ENCODE peak calls at places on chromosomes 5 and 9, in six cellular contexts. One of them, this sample, is unnamed.
A peak's percentile ranks its signal among the peaks of the same experiment; 100 is the strongest.

GRCh38 chr5:78065663-78066062 is 228.8 kb downstream of the AP3B1 start:
- DNase-seq in AG10803: no peak
- DNase-seq in nephron progenitor cell: no peak
- DNase-seq in IMR-90: no peak
- DNase-seq in AG04450: no peak
- DNase-seq in sigmoid colon: no peak
- DNase-seq in this sample: no peak

GRCh38 chr5:1779021-1779680 is 20.5 kb downstream of the MRPL36 start:
- DNase-seq in AG10803: no peak
- DNase-seq in nephron progenitor cell: no peak
- DNase-seq in IMR-90: no peak
- DNase-seq in AG04450: no peak
- DNase-seq in sigmoid colon: peak; percentile 52
- DNase-seq in this sample: no peak

GRCh38 chr9:111937781-111938426 is 41.3 kb downstream of the UGCG start:
- DNase-seq in AG10803: peak; percentile 42
- DNase-seq in nephron progenitor cell: no peak
- DNase-seq in IMR-90: peak; percentile 83
- DNase-seq in AG04450: no peak
- DNase-seq in sigmoid colon: no peak
- DNase-seq in this sample: no peak

GRCh38 chr9:26077860-26078259 is 399.6 kb upstream of the TUSC1 start:
- DNase-seq in AG10803: no peak
- DNase-seq in nephron progenitor cell: no peak
- DNase-seq in IMR-90: no peak
- DNase-seq in AG04450: no peak
- DNase-seq in sigmoid colon: peak; percentile 54
- DNase-seq in this sample: peak; percentile 22

GRCh38 chr9:78468231-78468630 is 171.3 kb downstream of the PSAT1 start:
- DNase-seq in AG10803: no peak
- DNase-seq in nephron progenitor cell: no peak
- DNase-seq in IMR-90: no peak
- DNase-seq in AG04450: no peak
- DNase-seq in sigmoid colon: no peak
- DNase-seq in this sample: no peak

GRCh38 chr9:27545471-27545870 is 15.9 kb upstream of the MOB3B start:
- DNase-seq in AG10803: no peak
- DNase-seq in nephron progenitor cell: no peak
- DNase-seq in IMR-90: no peak
- DNase-seq in AG04450: no peak
- DNase-seq in sigmoid colon: no peak
- DNase-seq in this sample: no peak

GRCh38 chr9:35795701-35796100 is 4.3 kb downstream of the NPR2 start:
- DNase-seq in AG10803: no peak
- DNase-seq in nephron progenitor cell: no peak
- DNase-seq in IMR-90: peak; percentile 22
- DNase-seq in AG04450: no peak
- DNase-seq in sigmoid colon: no peak
- DNase-seq in this sample: no peak

GRCh38 chr9:138060365-138060764 is 182.8 kb downstream of the CACNA1B start:
- DNase-seq in AG10803: no peak
- DNase-seq in nephron progenitor cell: no peak
- DNase-seq in IMR-90: no peak
- DNase-seq in AG04450: no peak
- DNase-seq in sigmoid colon: peak; percentile 44
- DNase-seq in this sample: no peak

GRCh38 chr5:8598996-8599395 is 730.0 kb downstream of the MTRR start:
- DNase-seq in AG10803: no peak
- DNase-seq in nephron progenitor cell: no peak
- DNase-seq in IMR-90: no peak
- DNase-seq in AG04450: no peak
- DNase-seq in sigmoid colon: no peak
- DNase-seq in this sample: no peak

GRCh38 chr9:37002413-37003217 is 31.5 kb downstream of the PAX5 start:
- DNase-seq in AG10803: no peak
- DNase-seq in nephron progenitor cell: peak; percentile 44
- DNase-seq in IMR-90: no peak
- DNase-seq in AG04450: no peak
- DNase-seq in sigmoid colon: no peak
- DNase-seq in this sample: no peak

GRCh38 chr9:37001461-37001860 is 32.6 kb downstream of the PAX5 start:
- DNase-seq in AG10803: peak; percentile 16
- DNase-seq in nephron progenitor cell: no peak
- DNase-seq in IMR-90: no peak
- DNase-seq in AG04450: no peak
- DNase-seq in sigmoid colon: no peak
- DNase-seq in this sample: peak; percentile 41

GRCh38 chr9:37004424-37004935 is 29.6 kb downstream of the PAX5 start:
- DNase-seq in AG10803: no peak
- DNase-seq in nephron progenitor cell: no peak
- DNase-seq in IMR-90: no peak
- DNase-seq in AG04450: no peak
- DNase-seq in sigmoid colon: no peak
- DNase-seq in this sample: no peak

GRCh38 chr9:36999728-37000333 is 34.2 kb downstream of the PAX5 start:
- DNase-seq in AG10803: no peak
- DNase-seq in nephron progenitor cell: no peak
- DNase-seq in IMR-90: no peak
- DNase-seq in AG04450: no peak
- DNase-seq in sigmoid colon: no peak
- DNase-seq in this sample: no peak

GRCh38 chr9:37002036-37002412 is 32.0 kb downstream of the PAX5 start:
- DNase-seq in AG10803: no peak
- DNase-seq in nephron progenitor cell: no peak
- DNase-seq in IMR-90: no peak
- DNase-seq in AG04450: no peak
- DNase-seq in sigmoid colon: no peak
- DNase-seq in this sample: no peak
- TF ChIP-seq CTCF in AG10803: no peak
- TF ChIP-seq CTCF in nephron progenitor cell: no peak
- TF ChIP-seq CTCF in IMR-90: no peak
- TF ChIP-seq CTCF in AG04450: no peak
- TF ChIP-seq CTCF in sigmoid colon: no peak
- TF ChIP-seq CTCF in this sample: no peak

GRCh38 chr5:37871023-37871815 is 31.4 kb upstream of the GDNF start:
- DNase-seq in AG10803: peak; percentile 95
- DNase-seq in nephron progenitor cell: no peak
- DNase-seq in IMR-90: peak; percentile 89
- DNase-seq in AG04450: peak; percentile 58
- DNase-seq in sigmoid colon: no peak
- DNase-seq in this sample: no peak

GRCh38 chr5:37869221-37869620 is 29.4 kb upstream of the GDNF start:
- DNase-seq in AG10803: peak; percentile 89
- DNase-seq in nephron progenitor cell: no peak
- DNase-seq in IMR-90: peak; percentile 38
- DNase-seq in AG04450: no peak
- DNase-seq in sigmoid colon: no peak
- DNase-seq in this sample: no peak

GRCh38 chr5:37867634-37868033 is 27.8 kb upstream of the GDNF start:
- DNase-seq in AG10803: peak; percentile 82
- DNase-seq in nephron progenitor cell: no peak
- DNase-seq in IMR-90: peak; percentile 76
- DNase-seq in AG04450: no peak
- DNase-seq in sigmoid colon: no peak
- DNase-seq in this sample: no peak
- TF ChIP-seq CTCF in AG10803: peak; percentile 34
- TF ChIP-seq CTCF in nephron progenitor cell: no peak
- TF ChIP-seq CTCF in IMR-90: no peak
- TF ChIP-seq CTCF in AG04450: no peak
- TF ChIP-seq CTCF in sigmoid colon: no peak
- TF ChIP-seq CTCF in this sample: no peak

DNA sequence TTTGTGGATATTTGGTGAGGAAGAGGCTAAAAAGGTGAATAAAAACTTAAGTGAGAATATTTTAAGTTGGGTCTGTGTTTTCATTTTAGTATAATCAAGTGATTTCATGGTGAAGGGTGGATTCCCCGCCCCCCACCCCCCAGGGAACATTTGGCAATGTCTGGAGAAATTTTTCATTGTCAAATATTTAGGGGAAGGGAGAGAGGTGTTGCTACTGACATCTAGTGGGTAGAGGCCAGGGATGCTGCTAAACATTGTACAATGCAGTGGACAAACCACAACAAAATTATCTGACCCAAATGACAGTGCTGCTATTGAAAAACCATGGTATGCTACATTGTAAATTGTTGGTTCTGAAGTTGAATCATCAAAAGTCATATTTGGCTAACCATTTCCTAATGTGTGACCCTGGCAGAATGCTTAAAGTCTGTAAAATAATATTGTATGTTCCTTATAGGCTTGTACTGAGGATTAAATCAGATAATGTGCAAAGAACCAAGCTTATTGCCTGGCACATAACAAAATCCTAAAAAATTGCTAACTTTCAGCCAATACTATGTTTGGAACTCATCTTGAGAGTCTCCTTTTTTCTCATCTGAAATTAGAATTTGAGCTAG is 5.6 kb downstream of the C5orf24 start:
- DNase-seq in AG10803: peak; percentile 64
- DNase-seq in nephron progenitor cell: no peak
- DNase-seq in IMR-90: peak; percentile 56
- DNase-seq in AG04450: no peak
- DNase-seq in sigmoid colon: no peak
- DNase-seq in this sample: no peak
- TF ChIP-seq CTCF in AG10803: peak; percentile 72
- TF ChIP-seq CTCF in nephron progenitor cell: peak; percentile 19
- TF ChIP-seq CTCF in IMR-90: peak; percentile 63
- TF ChIP-seq CTCF in AG04450: peak; percentile 63
- TF ChIP-seq CTCF in sigmoid colon: no peak
- TF ChIP-seq CTCF in this sample: no peak

GRCh38 chr9:90055226-90055625 is 450.4 kb downstream of the GADD45G start:
- DNase-seq in AG10803: no peak
- DNase-seq in nephron progenitor cell: no peak
- DNase-seq in IMR-90: no peak
- DNase-seq in AG04450: no peak
- DNase-seq in sigmoid colon: no peak
- DNase-seq in this sample: no peak

GRCh38 chr9:90047828-90048227 is 443.0 kb downstream of the GADD45G start:
- DNase-seq in AG10803: no peak
- DNase-seq in nephron progenitor cell: no peak
- DNase-seq in IMR-90: no peak
- DNase-seq in AG04450: no peak
- DNase-seq in sigmoid colon: no peak
- DNase-seq in this sample: no peak

GRCh38 chr9:90054810-90055209 is 450.0 kb downstream of the GADD45G start:
- DNase-seq in AG10803: no peak
- DNase-seq in nephron progenitor cell: no peak
- DNase-seq in IMR-90: no peak
- DNase-seq in AG04450: no peak
- DNase-seq in sigmoid colon: no peak
- DNase-seq in this sample: no peak

GRCh38 chr9:90057361-90057760 is 452.5 kb downstream of the GADD45G start:
- DNase-seq in AG10803: no peak
- DNase-seq in nephron progenitor cell: no peak
- DNase-seq in IMR-90: no peak
- DNase-seq in AG04450: no peak
- DNase-seq in sigmoid colon: no peak
- DNase-seq in this sample: no peak

DNA sequence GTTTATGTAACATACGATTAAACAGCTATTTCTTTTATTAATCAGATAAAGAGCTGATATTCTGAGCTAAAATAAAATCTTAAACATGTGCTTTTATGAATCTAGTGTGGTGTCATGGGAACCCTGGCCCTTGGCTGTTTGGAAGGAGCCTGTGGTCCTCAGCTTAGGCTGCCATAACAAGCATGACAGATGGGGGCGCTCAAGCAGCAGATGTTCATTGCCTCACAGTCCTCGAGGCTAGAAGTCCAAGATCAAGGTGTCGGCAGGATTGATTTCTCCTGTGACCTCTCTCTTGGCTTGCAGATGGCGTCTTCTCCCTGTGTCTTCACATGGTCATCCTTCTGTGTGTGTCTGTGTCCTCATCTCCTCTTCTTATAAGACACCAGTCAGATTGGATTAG is 448.2 kb downstream of the GADD45G start:
- DNase-seq in AG10803: no peak
- DNase-seq in nephron progenitor cell: peak; percentile 15
- DNase-seq in IMR-90: no peak
- DNase-seq in AG04450: no peak
- DNase-seq in sigmoid colon: no peak
- DNase-seq in this sample: peak; percentile 40
- TF ChIP-seq CTCF in AG10803: peak; percentile 25
- TF ChIP-seq CTCF in nephron progenitor cell: no peak
- TF ChIP-seq CTCF in IMR-90: no peak
- TF ChIP-seq CTCF in AG04450: peak; percentile 7
- TF ChIP-seq CTCF in sigmoid colon: no peak
- TF ChIP-seq CTCF in this sample: peak; percentile 25

DNA sequence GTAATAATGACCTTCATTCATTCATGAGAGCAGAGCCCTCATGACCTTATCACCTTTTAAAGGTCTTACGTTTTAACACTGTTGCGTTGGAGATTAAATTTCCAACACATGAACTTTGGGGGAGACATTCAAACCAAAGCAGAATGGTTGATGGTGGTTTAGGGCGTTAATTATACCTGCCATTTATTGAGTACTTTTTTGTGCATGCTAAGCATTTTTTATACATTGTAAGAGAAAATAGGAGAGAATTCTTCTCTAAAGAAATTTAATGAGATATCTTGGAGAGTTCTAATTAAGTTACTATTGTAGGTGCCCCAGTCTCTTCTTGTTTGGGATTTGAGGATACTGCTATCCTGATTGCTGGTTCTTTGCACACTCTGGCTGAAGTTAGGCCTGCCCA is 12.4 kb downstream of the AP3S1 start:
- DNase-seq in AG10803: no peak
- DNase-seq in nephron progenitor cell: no peak
- DNase-seq in IMR-90: no peak
- DNase-seq in AG04450: no peak
- DNase-seq in sigmoid colon: no peak
- DNase-seq in this sample: no peak
- TF ChIP-seq CTCF in AG10803: no peak
- TF ChIP-seq CTCF in nephron progenitor cell: no peak
- TF ChIP-seq CTCF in IMR-90: no peak
- TF ChIP-seq CTCF in AG04450: no peak
- TF ChIP-seq CTCF in sigmoid colon: no peak
- TF ChIP-seq CTCF in this sample: no peak

This sample was measured in glutamatergic neuron.